ENCODE peak calls at places on chromosomes 12 and 14, in seven cellular contexts. N is thyroid gland, O is heart left ventricle, S is uterus, M is sigmoid colon, R is hepatocyte, Q is thoracic aorta. B is an unnamed sample.

GRCh38 chr14:52067873-52068740 is 752 bp downstream of the NID2 start:
- DNase-seq in N (peak; percentile 61), O (peak; percentile 72), S (peak; percentile 49), M (peak; percentile 74), R (peak; percentile 42), Q (no peak), B (no peak)

GRCh38 chr12:30692470-30692869 is 3.2 kb downstream of the IPO8 start:
- DNase-seq in N (no peak), O (no peak), S (no peak), M (no peak), R (no peak), Q (no peak), B (no peak)

GRCh38 chr14:105496831-105497591 is 6.0 kb downstream of the TEDC1 start:
- DNase-seq in N (no peak), O (peak; percentile 60), S (no peak), M (no peak), R (no peak), Q (no peak), B (no peak)

GRCh38 chr12:108305520-108305919 is 33.6 kb downstream of the CMKLR1 start:
- DNase-seq in N (peak; percentile 51), O (peak; percentile 92), S (peak; percentile 96), M (peak; percentile 97), R (peak; percentile 78), Q (peak; percentile 87), B (no peak)

GRCh38 chr12:64781374-64782029 is 22.3 kb upstream of the GNS start:
- DNase-seq in N (peak; percentile 29), O (no peak), S (no peak), M (no peak), R (no peak), Q (no peak), B (no peak)

GRCh38 chr14:50910495-50911420 is 33.5 kb downstream of the PYGL start:
- DNase-seq in N (no peak), O (no peak), S (no peak), M (no peak), R (no peak), Q (no peak), B (no peak)

GRCh38 chr14:51317373-51317772 is 77.3 kb downstream of the TMX1 start:
- DNase-seq in N (no peak), O (no peak), S (no peak), M (no peak), R (no peak), Q (no peak), B (no peak)

GRCh38 chr12:749871-750270 is 2.5 kb upstream of the WNK1 start:
- DNase-seq in N (no peak), O (no peak), S (no peak), M (no peak), R (no peak), Q (no peak), B (no peak)

GRCh38 chr14:35420036-35420811 is 15.7 kb upstream of the NFKBIA start:
- DNase-seq in N (no peak), O (no peak), S (no peak), M (no peak), R (no peak), Q (no peak), B (no peak)

GRCh38 chr14:50342211-50343080 is 30.3 kb downstream of the DMAC2L start:
- DNase-seq in N (peak; percentile 75), O (peak; percentile 62), S (peak; percentile 58), M (peak; percentile 88), R (peak; percentile 64), Q (no peak), B (peak; percentile 90)

GRCh38 chr14:73627033-73627432 is 14.7 kb downstream of the ACOT6 start:
- DNase-seq in N (no peak), O (no peak), S (no peak), M (no peak), R (no peak), Q (no peak), B (no peak)

GRCh38 chr12:12952036-12952435 is at the start of gene GPRC5D:
- DNase-seq in N (no peak), O (no peak), S (no peak), M (no peak), R (no peak), Q (no peak), B (no peak)

GRCh38 chr14:100428727-100429126 is 105.6 kb downstream of the SLC25A47 start:
- DNase-seq in N (no peak), O (no peak), S (no peak), M (no peak), R (no peak), Q (no peak), B (no peak)

GRCh38 chr14:35963209-35963608 is 137.1 kb downstream of the BRMS1L start:
- DNase-seq in N (no peak), O (no peak), S (no peak), M (no peak), R (no peak), Q (no peak), B (no peak)

GRCh38 chr14:31326111-31326510 is 94.2 kb downstream of the HEATR5A start:
- DNase-seq in N (no peak), O (no peak), S (no peak), M (no peak), R (no peak), Q (no peak), B (no peak)

GRCh38 chr12:95096852-95097251 is 23.4 kb upstream of the NR2C1 start:
- DNase-seq in N (no peak), O (no peak), S (peak; percentile 43), M (no peak), R (no peak), Q (no peak), B (no peak)

GRCh38 chr12:70733385-70733784 is 96.2 kb upstream of the PTPRB start:
- DNase-seq in N (no peak), O (no peak), S (no peak), M (no peak), R (peak; percentile 79), Q (no peak), B (no peak)

GRCh38 chr12:108768591-108769500 is 37.5 kb upstream of the CORO1C start:
- DNase-seq in N (peak; percentile 63), O (peak; percentile 74), S (no peak), M (peak; percentile 81), R (peak; percentile 75), Q (no peak), B (no peak)

GRCh38 chr14:21768116-21768874 is 94.7 kb upstream of the OR4E1 start:
- DNase-seq in N (no peak), O (no peak), S (no peak), M (no peak), R (peak; percentile 55), Q (no peak), B (no peak)

GRCh38 chr14:105392161-105393090 is 5.9 kb upstream of the TEX22 start:
- DNase-seq in N (no peak), O (peak; percentile 64), S (no peak), M (no peak), R (no peak), Q (no peak), B (no peak)

GRCh38 chr12:78385541-78385940 is 479.0 kb upstream of the SYT1 start:
- DNase-seq in N (no peak), O (no peak), S (no peak), M (no peak), R (no peak), Q (no peak), B (no peak)

GRCh38 chr12:71972441-71973074 is 33.9 kb downstream of the TPH2 start:
- DNase-seq in N (peak; percentile 28), O (no peak), S (no peak), M (no peak), R (peak; percentile 9), Q (no peak), B (no peak)

GRCh38 chr12:48183091-48183875 is at the start of gene CCDC184:
- DNase-seq in N (peak; percentile 17), O (peak; percentile 78), S (peak; percentile 66), M (peak; percentile 78), R (peak; percentile 78), Q (peak; percentile 32), B (no peak)
- H3K27me3 ChIP-seq in N (peaks cover 6% of the 10 kb centered on the region), O (peaks cover 27% of the 10 kb centered on the region), S (no peaks in the 10 kb centered on the region), M (peaks cover 16% of the 10 kb centered on the region), R (peaks cover 48% of the 10 kb centered on the region), Q (no peaks in the 10 kb centered on the region), B (no peaks in the 10 kb centered on the region)

GRCh38 chr12:114408881-114409795 is 3.2 kb upstream of the TBX5 start:
- DNase-seq in N (peak; percentile 17), O (peak; percentile 78), S (no peak), M (no peak), R (no peak), Q (no peak), B (peak; percentile 43)

GRCh38 chr12:114409796-114410520 is 4.0 kb upstream of the TBX5 start:
- DNase-seq in N (no peak), O (no peak), S (no peak), M (no peak), R (no peak), Q (no peak), B (no peak)

GRCh38 chr12:114412825-114413749 is 7.1 kb upstream of the TBX5 start:
- DNase-seq in N (no peak), O (no peak), S (no peak), M (no peak), R (no peak), Q (no peak), B (no peak)

GRCh38 chr12:114412307-114412706 is 6.4 kb upstream of the TBX5 start:
- DNase-seq in N (no peak), O (no peak), S (no peak), M (no peak), R (no peak), Q (no peak), B (no peak)

GRCh38 chr12:114411081-114411836 is 5.3 kb upstream of the TBX5 start:
- DNase-seq in N (no peak), O (no peak), S (no peak), M (no peak), R (no peak), Q (no peak), B (peak; percentile 31)
- H3K27me3 ChIP-seq in N (peaks cover 39% of the 10 kb centered on the region), O (no peaks in the 10 kb centered on the region), S (peaks cover 95% of the 10 kb centered on the region), M (peaks cover 42% of the 10 kb centered on the region), R (peaks cover 99% of the 10 kb centered on the region), Q (peaks cover 13% of the 10 kb centered on the region), B (peaks cover 14% of the 10 kb centered on the region)

GRCh38 chr12:122204829-122205589 is 1.5 kb downstream of the B3GNT4 start:
- DNase-seq in N (no peak), O (no peak), S (no peak), M (no peak), R (no peak), Q (no peak), B (no peak)
- H3K27me3 ChIP-seq in N (no peaks in the 10 kb centered on the region), O (peaks cover 16% of the 10 kb centered on the region), S (peaks cover 15% of the 10 kb centered on the region), M (peaks cover 15% of the 10 kb centered on the region), R (peaks cover 34% of the 10 kb centered on the region), Q (no peaks in the 10 kb centered on the region), B (peaks cover 6% of the 10 kb centered on the region)

GRCh38 chr12:57215668-57216013 is 953 bp upstream of the NXPH4 start:
- DNase-seq in N (peak; percentile 10), O (no peak), S (no peak), M (no peak), R (no peak), Q (no peak), B (no peak)

GRCh38 chr12:57213763-57214397 is 2.7 kb upstream of the NXPH4 start:
- DNase-seq in N (no peak), O (no peak), S (no peak), M (no peak), R (no peak), Q (no peak), B (no peak)

GRCh38 chr12:57216014-57216891 is at the start of gene NXPH4:
- DNase-seq in N (peak; percentile 18), O (peak; percentile 64), S (peak; percentile 47), M (no peak), R (peak; percentile 57), Q (no peak), B (no peak)

GRCh38 chr12:57214398-57214781 is 2.2 kb upstream of the NXPH4 start:
- DNase-seq in N (peak; percentile 56), O (peak; percentile 79), S (peak; percentile 68), M (no peak), R (peak; percentile 82), Q (no peak), B (no peak)

GRCh38 chr12:57215065-57215464 is 1.5 kb upstream of the NXPH4 start:
- DNase-seq in N (no peak), O (no peak), S (no peak), M (no peak), R (no peak), Q (no peak), B (no peak)
- H3K27me3 ChIP-seq in N (peaks cover 6% of the 10 kb centered on the region), O (peaks cover 35% of the 10 kb centered on the region), S (peaks cover 41% of the 10 kb centered on the region), M (peaks cover 46% of the 10 kb centered on the region), R (peaks cover 53% of the 10 kb centered on the region), Q (peaks cover 8% of the 10 kb centered on the region), B (no peaks in the 10 kb centered on the region)